ENCODE peak calls at places on chromosomes 12 and 14, in four cellular contexts. J is GM13976, S is posterior cingulate gyrus, D is hepatocyte. K is an unnamed sample.

GRCh38 chr14:44297437-44297836 is 209.6 kb downstream of the FSCB start:
- DNase-seq in D (no peak), J (no peak), S (no peak), K (no peak)

GRCh38 chr12:110102255-110102654 is 21.9 kb upstream of the IFT81 start:
- DNase-seq in J (peak; percentile 40), D (peak; percentile 39), S (no peak), K (peak; percentile 51)

GRCh38 chr12:29769162-29769820 is 14.5 kb downstream of the TMTC1 start:
- DNase-seq in S (no peak), D (no peak), J (no peak), K (peak; percentile 62)

GRCh38 chr14:53509227-53509822 is 356.2 kb upstream of the DDHD1 start:
- DNase-seq in S (no peak), J (no peak), D (peak; percentile 75), K (peak; percentile 53)

GRCh38 chr12:49703647-49704137 is 3.5 kb downstream of the FMNL3 start:
- DNase-seq in J (peak; percentile 63), S (no peak), D (no peak), K (peak; percentile 70)

GRCh38 chr14:59882957-59883356 is 12.4 kb upstream of the RTN1 start:
- DNase-seq in S (no peak), D (no peak), J (no peak), K (no peak)

GRCh38 chr12:104526320-104526719 is 69.6 kb downstream of the CHST11 start:
- DNase-seq in J (no peak), D (no peak), S (no peak), K (no peak)

GRCh38 chr12:14663002-14663401 is 33.4 kb downstream of the GUCY2C start:
- DNase-seq in D (no peak), J (no peak), S (no peak), K (no peak)

GRCh38 chr14:68766299-68767247 is 26.3 kb downstream of the ZFP36L1 start:
- DNase-seq in S (no peak), J (no peak), D (no peak), K (no peak)

GRCh38 chr14:80792756-80793155 is 148.8 kb downstream of the CEP128 start:
- DNase-seq in D (no peak), J (no peak), S (no peak), K (no peak)

GRCh38 chr12:89709994-89710872 is 1.6 kb upstream of the ATP2B1 start:
- DNase-seq in D (peak; percentile 69), J (no peak), S (peak; percentile 69), K (peak; percentile 75)

K was measured in myocyte.